ENCODE peak calls at places on chromosomes 5 and 9, in six cellular contexts. Y, D, H, J, L and V are unnamed samples.

GRCh38 chr9:68738346-68738745 is 33.3 kb downstream of the PIP5K1B start:
- DNase-seq in Y (no peak), D (no peak), H (no peak), J (no peak), L (no peak), V (no peak)

GRCh38 chr9:105296889-105297288 is 52.4 kb downstream of the SLC44A1 start:
- DNase-seq in Y (peak; percentile 95), D (peak; percentile 99), H (peak; percentile 79), J (peak; percentile 90), L (peak; percentile 34), V (peak; percentile 82)

GRCh38 chr5:153777681-153778080 is 261.0 kb downstream of the FAM114A2 start:
- DNase-seq in Y (no peak), D (no peak), H (no peak), J (no peak), L (no peak), V (no peak)

GRCh38 chr5:126093041-126093440 is 330.2 kb upstream of the GRAMD2B start:
- DNase-seq in Y (no peak), D (no peak), H (no peak), J (no peak), L (no peak), V (no peak)

GRCh38 chr5:16855475-16855874 is 80.6 kb downstream of the MYO10 start:
- DNase-seq in Y (no peak), D (peak; percentile 74), H (no peak), J (peak; percentile 38), L (peak; percentile 50), V (no peak)

GRCh38 chr9:35116539-35116897 is 856 bp upstream of the ATOSB start:
- DNase-seq in Y (no peak), D (no peak), H (no peak), J (no peak), L (no peak), V (no peak)

GRCh38 chr5:60972225-60972624 is 27.2 kb downstream of the NDUFAF2 start:
- DNase-seq in Y (no peak), D (no peak), H (no peak), J (no peak), L (no peak), V (no peak)

GRCh38 chr9:6904366-6904765 is 146.6 kb downstream of the KDM4C start:
- DNase-seq in Y (no peak), D (no peak), H (no peak), J (no peak), L (no peak), V (no peak)

GRCh38 chr5:159392881-159393280 is 62.6 kb upstream of the IL12B start:
- DNase-seq in Y (no peak), D (no peak), H (no peak), J (no peak), L (no peak), V (no peak)

GRCh38 chr9:20984471-20984870 is 47.0 kb downstream of the HACD4 start:
- DNase-seq in Y (peak; percentile 4), D (no peak), H (no peak), J (peak; percentile 41), L (no peak), V (peak; percentile 15)

GRCh38 chr5:44603496-44604272 is 205.1 kb upstream of the MRPS30 start:
- DNase-seq in Y (no peak), D (no peak), H (peak; percentile 21), J (no peak), L (no peak), V (no peak)

GRCh38 chr5:62578540-62578939 is at the start of gene LRRC70:
- DNase-seq in Y (no peak), D (peak; percentile 92), H (peak; percentile 66), J (peak; percentile 64), L (no peak), V (no peak)

GRCh38 chr9:78811562-78812276 is 514.8 kb downstream of the PSAT1 start:
- DNase-seq in Y (no peak), D (peak; percentile 35), H (no peak), J (peak; percentile 61), L (no peak), V (peak; percentile 32)

GRCh38 chr9:78707481-78707977 is 410.6 kb downstream of the PSAT1 start:
- DNase-seq in Y (peak; percentile 91), D (peak; percentile 71), H (peak; percentile 9), J (peak; percentile 74), L (no peak), V (peak; percentile 97)

DNA sequence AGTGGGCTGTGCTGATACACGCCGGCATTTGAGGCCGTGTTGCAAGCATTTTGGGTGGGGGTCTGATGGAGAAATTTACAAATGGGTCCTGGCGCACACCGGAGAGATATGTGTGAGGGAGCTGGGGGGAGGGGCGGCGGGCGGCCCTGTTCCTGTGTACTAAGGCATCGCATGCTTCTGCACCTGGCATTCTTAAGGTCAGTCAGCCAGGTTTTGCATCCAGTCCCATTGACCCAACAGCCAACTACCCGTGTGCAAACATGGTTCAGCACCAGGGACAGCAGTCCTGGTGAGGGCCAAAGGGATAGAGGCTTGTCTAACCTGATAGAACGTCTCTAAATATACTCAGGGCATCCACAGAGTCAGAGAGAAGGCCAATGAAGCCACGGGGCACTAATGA is 839 bp downstream of the GABRG2 start:
- DNase-seq in Y (no peak), D (peak; percentile 2), H (peak; percentile 60), J (no peak), L (peak; percentile 89), V (no peak)
- H3K4me3 ChIP-seq in Y (no peak overlapping the region), D (no peak overlapping the region), H (no peak overlapping the region), J (no peak overlapping the region), L (no peak overlapping the region), V (no peak overlapping the region)

GRCh38 chr5:39478851-39479250 is 54.1 kb upstream of the DAB2 start:
- DNase-seq in Y (no peak), D (no peak), H (no peak), J (peak; percentile 34), L (no peak), V (no peak)
- TF ChIP-seq CTCF in Y (no peak), D (no peak), H (no peak), J (no peak), L (no peak), V (no peak)

DNA sequence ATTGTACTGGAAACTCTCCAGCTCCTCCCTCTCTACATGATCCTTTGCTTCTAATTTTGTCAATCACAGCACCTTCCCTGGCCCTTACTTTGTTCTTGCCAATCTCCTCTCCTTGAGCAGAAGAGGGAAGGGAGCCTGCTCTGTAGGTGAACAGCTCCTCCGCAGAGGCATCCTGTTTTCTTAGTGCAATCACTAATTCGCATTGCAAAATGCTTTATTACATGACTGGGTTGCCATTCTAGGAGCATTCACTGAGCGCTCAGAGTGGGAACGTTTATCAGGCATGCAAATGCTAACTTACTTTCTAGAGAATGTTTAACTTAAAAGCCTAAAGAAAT is 416 bp upstream of the SNX18 start:
- DNase-seq in Y (no peak), D (no peak), H (no peak), J (no peak), L (peak; percentile 37), V (no peak)
- H3K4me3 ChIP-seq in Y (no peak overlapping the region), D (no peak overlapping the region), H (peak overlapping the region; percentile 40), J (peak overlapping the region; percentile 32), L (peak overlapping the region; percentile 24), V (peak overlapping the region; percentile 27)

GRCh38 chr5:179141867-179142266 is 81.7 kb downstream of the ZNF354C start:
- DNase-seq in Y (no peak), D (no peak), H (no peak), J (no peak), L (no peak), V (no peak)
- TF ChIP-seq CTCF in Y (no peak), D (no peak), H (no peak), J (no peak), L (no peak), V (no peak)